ENCODE peak calls at places on chromosomes 6 and 20, in seven cellular contexts. U, J, N, P, H, C and K are unnamed samples. For H3K9me3, the result is how much of the 10 kb centered on the place peaks cover.

GRCh38 chr6:11493979-11494378 is 43.6 kb upstream of the TMEM170B start:
- DNase-seq in P (no peak), C (no peak), N (no peak), U (no peak), H (no peak), J (no peak), K (no peak)

GRCh38 chr6:138087549-138087948 is 19.7 kb downstream of the PERP start:
- DNase-seq in U (no peak), N (no peak), J (no peak), C (no peak), H (no peak), P (no peak), K (no peak)

GRCh38 chr6:6801002-6801329 is 212.4 kb downstream of the LY86 start:
- DNase-seq in J (no peak), N (no peak), H (no peak), U (peak), C (no peak), P (no peak), K (peak)

GRCh38 chr6:109515781-109516409 is 32.9 kb upstream of the ZBTB24 start:
- DNase-seq in C (no peak), N (no peak), J (no peak), H (no peak), P (no peak), U (no peak), K (no peak)

GRCh38 chr6:710601-711571 is 17.9 kb upstream of the EXOC2 start:
- DNase-seq in H (peak), U (peak), C (peak), P (no peak), J (peak), N (peak), K (peak)

GRCh38 chr6:39279539-39279938 is 34.7 kb downstream of the KCNK17 start:
- DNase-seq in N (no peak), U (peak), H (no peak), C (no peak), P (no peak), J (no peak), K (no peak)

GRCh38 chr20:25272223-25273000 is 24.5 kb downstream of the PYGB start:
- DNase-seq in C (peak), U (peak), J (no peak), P (no peak), N (no peak), H (no peak), K (no peak)

GRCh38 chr20:45826381-45827019 is 612 bp downstream of the TNNC2 start:
- DNase-seq in U (no peak), H (peak), N (no peak), C (no peak), J (no peak), P (no peak), K (no peak)

DNA sequence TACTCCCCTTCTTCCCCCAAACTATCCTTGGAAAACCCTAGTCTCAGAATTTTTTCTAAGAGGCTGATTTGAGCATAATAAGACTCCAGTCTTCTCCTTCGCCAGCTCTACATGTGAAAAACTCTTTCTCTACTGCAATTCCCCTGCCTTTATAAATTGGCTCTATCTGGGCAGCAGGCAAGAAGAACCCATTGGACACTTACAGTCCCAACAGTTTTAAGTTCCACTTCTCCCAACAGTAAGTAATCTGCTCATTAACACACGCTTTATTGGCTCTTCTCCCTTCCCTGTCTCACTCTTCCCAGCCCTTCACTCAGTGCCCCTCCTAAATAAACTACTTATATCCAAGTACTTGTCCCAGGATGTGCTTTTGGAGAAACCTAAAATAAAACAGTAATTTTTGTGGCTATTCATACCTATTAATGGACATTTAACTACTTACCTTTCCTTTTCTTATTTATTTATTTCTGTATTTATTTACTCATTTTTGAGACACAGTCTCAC is 11.1 kb upstream of the DDR1 start:
- DNase-seq in U (no peak), C (no peak), J (no peak), P (no peak), N (no peak), H (no peak), K (no peak)
- H3K9me3 ChIP-seq in U (under half), C (under half), J (under half), P (under half), N (under half), H (under half), K (under half)

GRCh38 chr6:41602864-41603608 is 35.2 kb upstream of the MDFI start:
- DNase-seq in N (peak), U (peak), C (peak), J (peak), H (peak), P (peak), K (peak)
- TF ChIP-seq POLR2AphosphoS5 in N (peak), U (peak), C (no peak), J (no peak), H (no peak), P (peak), K (no peak)

GRCh38 chr6:156378853-156379252 is 398.3 kb upstream of the ARID1B start:
- DNase-seq in U (no peak), P (no peak), H (no peak), C (no peak), N (no peak), J (no peak), K (no peak)
- H3K9me3 ChIP-seq in U (under half), P (under half), H (under half), C (under half), N (under half), J (under half), K (under half)

GRCh38 chr6:44004625-44005506 is 122.4 kb downstream of the MRPL14 start:
- DNase-seq in J (no peak), N (no peak), P (no peak), U (no peak), H (no peak), C (no peak), K (no peak)

GRCh38 chr6:44004136-44004535 is 123.1 kb downstream of the MRPL14 start:
- DNase-seq in C (no peak), H (no peak), U (no peak), N (no peak), P (no peak), J (no peak), K (no peak)

GRCh38 chr6:44006872-44007303 is 120.4 kb downstream of the MRPL14 start:
- DNase-seq in H (no peak), P (no peak), J (no peak), C (no peak), U (no peak), N (no peak), K (no peak)

GRCh38 chr6:44006123-44006871 is 121.0 kb downstream of the MRPL14 start:
- DNase-seq in U (no peak), P (no peak), J (no peak), C (no peak), N (no peak), H (no peak), K (no peak)

GRCh38 chr6:44005507-44005903 is 121.7 kb downstream of the MRPL14 start:
- DNase-seq in H (no peak), C (no peak), N (no peak), J (no peak), P (no peak), U (no peak), K (no peak)
- TF ChIP-seq POLR2AphosphoS5 in H (no peak), C (no peak), N (no peak), J (no peak), P (no peak), U (no peak), K (no peak)

DNA sequence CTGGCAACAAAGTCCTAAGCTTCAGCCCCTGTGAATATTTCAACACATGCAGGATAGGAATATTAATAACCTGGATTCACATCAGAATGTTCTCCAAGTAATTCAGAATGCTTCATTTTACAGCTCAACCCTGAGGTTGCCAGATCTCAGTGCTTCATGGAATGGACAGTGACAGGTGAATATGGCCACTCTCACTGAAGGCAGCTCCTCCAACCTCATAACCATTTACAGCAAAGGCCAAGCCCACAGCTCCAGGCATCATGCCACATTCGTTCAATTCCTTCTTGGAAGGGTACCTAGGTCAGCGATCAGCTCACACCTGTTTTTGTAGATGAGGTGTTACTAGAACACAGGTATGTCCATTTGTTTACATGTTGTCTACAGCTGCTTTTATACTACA is 17.1 kb downstream of the CLIC5 start:
- DNase-seq in J (no peak), U (no peak), P (no peak), N (no peak), C (no peak), H (no peak), K (no peak)
- H3K9me3 ChIP-seq in J (under half), U (under half), P (under half), N (under half), C (under half), H (under half), K (under half)

GRCh38 chr6:153405926-153406325 is 274.8 kb upstream of the RGS17 start:
- DNase-seq in H (no peak), J (no peak), C (no peak), U (no peak), P (no peak), N (no peak), K (no peak)

DNA sequence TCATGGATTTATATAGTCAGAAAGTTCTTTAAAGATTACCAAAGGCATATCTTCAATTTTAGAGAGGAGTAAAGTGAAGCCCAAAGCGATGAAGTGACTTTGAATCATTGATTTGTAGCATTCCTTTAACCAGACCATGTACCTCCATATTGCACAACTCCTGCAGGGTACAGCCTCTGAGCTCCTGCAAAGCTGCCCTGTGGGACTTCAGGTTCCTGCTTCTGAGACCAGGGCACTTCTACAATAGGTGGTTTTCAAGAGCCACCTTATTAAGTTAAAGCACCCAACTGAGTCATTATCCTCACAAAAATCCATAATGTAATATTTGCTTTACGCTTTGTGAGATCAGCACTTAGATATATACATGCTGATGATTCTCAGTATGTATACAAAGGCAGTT is 270.7 kb upstream of the RGS17 start:
- DNase-seq in H (no peak), J (no peak), U (no peak), N (no peak), C (no peak), P (no peak), K (no peak)
- TF ChIP-seq POLR2AphosphoS5 in H (no peak), J (no peak), U (no peak), N (no peak), C (no peak), P (no peak), K (no peak)

DNA sequence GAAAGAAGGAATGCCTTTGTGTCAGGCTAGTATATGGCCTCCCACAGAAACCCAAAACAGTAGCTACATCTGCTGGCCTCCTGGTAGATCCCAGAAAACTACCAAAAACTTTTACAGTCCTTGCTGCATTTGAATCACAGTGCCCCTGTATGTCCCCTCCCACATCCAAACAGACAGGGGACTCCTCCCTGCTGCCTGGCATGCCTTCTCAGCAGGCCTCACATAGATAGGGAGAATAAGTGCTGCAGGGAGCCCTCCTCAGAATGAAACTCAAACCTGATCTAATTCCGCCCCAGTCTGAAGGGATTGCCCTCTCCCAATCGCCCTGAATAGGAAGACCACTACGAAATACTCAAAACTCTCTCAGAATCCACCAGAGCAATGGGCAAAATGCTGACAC is 14.1 kb upstream of the DEFB116 start:
- DNase-seq in C (no peak), J (no peak), H (no peak), U (no peak), N (no peak), P (no peak), K (no peak)
- H3K9me3 ChIP-seq in C (under half), J (under half), H (under half), U (under half), N (under half), P (under half), K (under half)

DNA sequence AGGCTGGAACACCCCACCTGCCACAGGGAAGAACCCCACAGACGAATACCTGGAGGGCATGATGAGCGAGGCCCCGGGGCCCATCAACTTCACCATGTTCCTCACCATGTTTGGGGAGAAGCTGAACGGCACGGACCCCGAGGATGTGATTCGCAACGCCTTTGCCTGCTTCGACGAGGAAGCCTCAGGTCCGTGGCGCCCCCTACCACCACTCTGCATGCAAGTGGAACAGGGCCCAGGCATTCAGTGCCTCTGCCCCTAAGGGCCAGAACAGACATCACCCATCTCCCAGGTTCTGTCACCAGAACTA is 6.6 kb downstream of the MYL9 start:
- DNase-seq in U (no peak), P (no peak), N (no peak), H (no peak), C (peak), J (no peak), K (no peak)
- TF ChIP-seq POLR2AphosphoS5 in U (no peak), P (no peak), N (no peak), H (no peak), C (no peak), J (no peak), K (no peak)

GRCh38 chr6:23091795-23092194 is 522.4 kb downstream of the HDGFL1 start:
- DNase-seq in J (no peak), P (no peak), C (no peak), H (no peak), U (no peak), N (no peak), K (no peak)

DNA sequence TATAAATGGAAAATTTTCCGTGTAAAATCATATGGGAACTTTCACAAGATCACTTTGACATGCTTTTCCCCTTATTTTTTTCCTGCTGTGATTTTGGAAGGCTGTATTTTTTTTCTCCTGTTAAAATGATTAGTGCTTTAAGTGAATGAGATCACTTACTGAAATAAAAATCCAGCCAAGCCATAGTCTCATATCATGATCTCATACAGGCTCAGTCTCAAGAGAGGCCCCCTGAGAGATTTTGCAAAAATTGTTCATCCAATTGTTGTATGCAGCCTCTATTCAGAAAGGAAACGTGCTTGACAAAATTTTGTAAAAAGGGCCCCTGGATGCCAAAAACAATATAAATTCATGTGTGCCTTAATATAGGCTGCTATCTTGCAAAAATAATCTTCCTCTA is 528.2 kb downstream of the HDGFL1 start:
- DNase-seq in U (no peak), H (no peak), P (no peak), J (no peak), N (no peak), C (no peak), K (no peak)
- H3K9me3 ChIP-seq in U (under half), H (under half), P (under half), J (under half), N (under half), C (under half), K (under half)

GRCh38 chr6:114714836-114715507 is 372.1 kb upstream of the HS3ST5 start:
- DNase-seq in U (no peak), J (peak), C (no peak), N (no peak), P (no peak), H (no peak), K (no peak)
- TF ChIP-seq POLR2AphosphoS5 in U (no peak), J (no peak), C (no peak), N (no peak), P (no peak), H (no peak), K (no peak)